ENCODE peak calls at places on chromosome 3, in ten cellular contexts. S is mesothelial cell of epicardium; T is stimulated activated CD4-positive, alpha-beta T cell treated with anti-CD3 and anti-CD28 coated beads, Interleukin-15, amount 100 ng/mL, for 1 hour; K is ACHN; I is HFF-Myc; H is retina; G is lung; Y is astrocyte of the hippocampus; B is iris pigment epithelial cell; D is H54. F is an unnamed sample.

GRCh38 chr3:64109438-64109837 is 86.1 kb upstream of the PSMD6 start:
- DNase-seq in S (no peak), T (no peak), K (no peak), I (no peak), H (peak), G (no peak), Y (peak), B (no peak), D (no peak), F (peak)

GRCh38 chr3:184016820-184017671 is 638 bp downstream of the ABCC5 start:
- DNase-seq in S (peak), T (peak), K (peak), I (no peak), H (peak), G (peak), Y (peak), B (peak), D (peak), F (peak)

GRCh38 chr3:188266581-188267274 is 112.8 kb downstream of the LPP start:
- DNase-seq in S (no peak), T (no peak), K (peak), I (no peak), H (no peak), G (peak), Y (peak), B (peak), D (no peak), F (peak)

GRCh38 chr3:73490453-73491311 is 134.1 kb downstream of the PDZRN3 start:
- DNase-seq in S (no peak), T (no peak), K (no peak), I (no peak), H (no peak), G (peak), Y (peak), B (peak), D (no peak), F (peak)

GRCh38 chr3:183159319-183159718 is 3.2 kb downstream of the LAMP3 start:
- DNase-seq in S (no peak), T (no peak), K (no peak), I (no peak), H (no peak), G (no peak), Y (no peak), B (no peak), D (no peak), F (no peak)

GRCh38 chr3:52381623-52382022 is 63.3 kb downstream of the SEMA3G start:
- DNase-seq in S (no peak), T (no peak), K (no peak), I (no peak), H (no peak), G (no peak), Y (no peak), B (no peak), D (no peak), F (no peak)

GRCh38 chr3:193520738-193521137 is 34.0 kb downstream of the ATP13A4 start:
- DNase-seq in S (no peak), T (no peak), K (no peak), I (no peak), H (no peak), G (no peak), Y (no peak), B (no peak), D (no peak), F (no peak)

GRCh38 chr3:174439621-174440349 is 419.3 kb upstream of the NAALADL2 start:
- DNase-seq in S (no peak), T (no peak), K (peak), I (peak), H (peak), G (peak), Y (peak), B (peak), D (peak), F (no peak)

GRCh38 chr3:59573911-59574310 is 524.1 kb upstream of the CFAP20DC start:
- DNase-seq in S (no peak), T (no peak), K (no peak), I (peak), H (no peak), G (no peak), Y (peak), B (peak), D (no peak), F (no peak)

GRCh38 chr3:194072097-194072428 is 63.9 kb upstream of the HES1 start:
- DNase-seq in S (no peak), T (no peak), K (no peak), I (no peak), H (no peak), G (no peak), Y (peak), B (peak), D (no peak), F (no peak)

GRCh38 chr3:171458056-171458856 is 1.9 kb downstream of the TNIK start:
- DNase-seq in S (no peak), T (peak), K (peak), I (no peak), H (peak), G (no peak), Y (peak), B (no peak), D (no peak), F (peak)

GRCh38 chr3:111069974-111070751 is 1.5 kb upstream of the NECTIN3 start:
- DNase-seq in S (no peak), T (no peak), K (no peak), I (no peak), H (peak), G (no peak), Y (peak), B (peak), D (peak), F (peak)

GRCh38 chr3:157493627-157494550 is 9.3 kb downstream of the VEPH1 start:
- DNase-seq in S (no peak), T (no peak), K (peak), I (peak), H (peak), G (no peak), Y (peak), B (peak), D (no peak), F (no peak)

GRCh38 chr3:50325497-50326181 is 2.4 kb downstream of the TUSC2 start:
- DNase-seq in S (no peak), T (no peak), K (no peak), I (no peak), H (no peak), G (no peak), Y (no peak), B (no peak), D (no peak), F (no peak)

GRCh38 chr3:71163216-71163918 is 420.2 kb downstream of the FOXP1 start:
- DNase-seq in S (no peak), T (no peak), K (no peak), I (peak), H (no peak), G (no peak), Y (no peak), B (peak), D (no peak), F (no peak)

GRCh38 chr3:194876403-194877165 is 190.9 kb downstream of the FAM43A start:
- DNase-seq in S (peak), T (no peak), K (no peak), I (no peak), H (no peak), G (no peak), Y (no peak), B (no peak), D (no peak), F (no peak)

GRCh38 chr3:148796799-148797198 is 30.8 kb upstream of the CPB1 start:
- DNase-seq in S (no peak), T (no peak), K (no peak), I (no peak), H (no peak), G (no peak), Y (no peak), B (no peak), D (no peak), F (no peak)

GRCh38 chr3:192844366-192844765 is 73.3 kb downstream of the MB21D2 start:
- DNase-seq in S (no peak), T (no peak), K (no peak), I (no peak), H (no peak), G (no peak), Y (no peak), B (no peak), D (no peak), F (no peak)

GRCh38 chr3:84978833-84979232 is 20.0 kb downstream of the CADM2 start:
- DNase-seq in S (no peak), T (no peak), K (no peak), I (no peak), H (no peak), G (no peak), Y (no peak), B (no peak), D (no peak), F (no peak)

GRCh38 chr3:81716870-81717509 is 44.5 kb downstream of the GBE1 start:
- DNase-seq in S (no peak), T (no peak), K (peak), I (no peak), H (no peak), G (no peak), Y (peak), B (peak), D (no peak), F (peak)

GRCh38 chr3:65672876-65673815 is 365.6 kb downstream of the MAGI1 start:
- DNase-seq in S (peak), T (no peak), K (peak), I (no peak), H (peak), G (peak), Y (peak), B (peak), D (no peak), F (peak)

GRCh38 chr3:190491533-190492054 is 22.3 kb upstream of the IL1RAP start:
- DNase-seq in S (no peak), T (no peak), K (no peak), I (no peak), H (no peak), G (no peak), Y (peak), B (no peak), D (no peak), F (no peak)

F was measured in thyroid gland.